ENCODE peak calls at places on chromosome 9, in eight cellular contexts. A is H9, S is OCI-LY7, J is A549, H is neuronal stem cell, I is fibroblast of lung, R is astrocyte, G is GM23338. U is an unnamed sample.

GRCh38 chr9:15834541-15834940 is 281.7 kb downstream of the CCDC171 start:
- DNase-seq in A (no peak), S (peak; percentile 2), J (no peak), H (no peak), I (peak; percentile 42), R (peak; percentile 33), G (no peak), U (peak; percentile 47)

GRCh38 chr9:113492343-113493079 is 29.0 kb downstream of the RGS3 start:
- DNase-seq in A (no peak), S (no peak), J (no peak), H (no peak), I (peak; percentile 72), R (peak; percentile 62), G (no peak), U (peak; percentile 26)

GRCh38 chr9:125409637-125410521 is 148.3 kb downstream of the GAPVD1 start:
- DNase-seq in A (peak; percentile 62), S (peak; percentile 94), J (peak; percentile 81), H (no peak), I (peak; percentile 69), R (peak; percentile 56), G (peak; percentile 74), U (peak; percentile 89)

GRCh38 chr9:115207003-115207837 is 89.3 kb upstream of the TNC start:
- DNase-seq in A (no peak), S (no peak), J (no peak), H (no peak), I (peak; percentile 61), R (peak; percentile 45), G (no peak), U (no peak)

GRCh38 chr9:33320568-33321261 is 30.4 kb downstream of the NFX1 start:
- DNase-seq in A (no peak), S (no peak), J (peak; percentile 59), H (no peak), I (peak; percentile 95), R (peak; percentile 95), G (no peak), U (no peak)

GRCh38 chr9:95098391-95098921 is 219.1 kb downstream of the FANCC start:
- DNase-seq in A (no peak), S (no peak), J (no peak), H (no peak), I (no peak), R (no peak), G (no peak), U (no peak)

GRCh38 chr9:92986175-92987110 is 39.1 kb downstream of the FGD3 start:
- DNase-seq in A (no peak), S (peak; percentile 48), J (no peak), H (no peak), I (no peak), R (no peak), G (peak; percentile 71), U (peak; percentile 85)

GRCh38 chr9:72038408-72038807 is 22.0 kb downstream of the C9orf57 start:
- DNase-seq in A (no peak), S (no peak), J (no peak), H (no peak), I (no peak), R (no peak), G (no peak), U (no peak)

GRCh38 chr9:77807295-77807694 is 159.2 kb upstream of the GNA14 start:
- DNase-seq in A (no peak), S (no peak), J (peak; percentile 17), H (no peak), I (peak; percentile 91), R (peak; percentile 92), G (no peak), U (no peak)

GRCh38 chr9:3858961-3859360 is 333.2 kb upstream of the RFX3 start:
- DNase-seq in A (no peak), S (no peak), J (peak; percentile 21), H (no peak), I (peak; percentile 44), R (peak; percentile 22), G (no peak), U (no peak)

GRCh38 chr9:76562511-76562911 is 103.5 kb downstream of the GCNT1 start:
- DNase-seq in A (no peak), S (no peak), J (no peak), H (no peak), I (peak; percentile 82), R (peak; percentile 78), G (no peak), U (peak; percentile 26)

GRCh38 chr9:119086590-119086989 is 282.6 kb downstream of the BRINP1 start:
- DNase-seq in A (peak; percentile 39), S (no peak), J (no peak), H (no peak), I (no peak), R (no peak), G (peak; percentile 75), U (no peak)

GRCh38 chr9:78904686-78905085 is 607.8 kb downstream of the PSAT1 start:
- DNase-seq in A (no peak), S (no peak), J (no peak), H (no peak), I (no peak), R (no peak), G (no peak), U (no peak)

GRCh38 chr9:123044556-123044955 is 11.1 kb downstream of the GPR21 start:
- DNase-seq in A (no peak), S (no peak), J (no peak), H (no peak), I (peak; percentile 81), R (peak; percentile 76), G (no peak), U (no peak)

GRCh38 chr9:16708638-16709435 is 161.6 kb downstream of the BNC2 start:
- DNase-seq in A (peak; percentile 75), S (no peak), J (no peak), H (no peak), I (peak; percentile 97), R (peak; percentile 97), G (peak; percentile 88), U (no peak)

GRCh38 chr9:107249131-107249533 is 33.9 kb upstream of the RAD23B start:
- DNase-seq in A (peak; percentile 62), S (no peak), J (peak; percentile 27), H (no peak), I (peak; percentile 31), R (peak; percentile 12), G (peak; percentile 61), U (no peak)

GRCh38 chr9:121556580-121556979 is 56.9 kb upstream of the GGTA1 start:
- DNase-seq in A (no peak), S (no peak), J (no peak), H (no peak), I (peak; percentile 99), R (peak; percentile 99), G (no peak), U (no peak)
- H3K4me2 ChIP-seq in A (no peak overlapping the region), S (no peak overlapping the region), J (peak overlapping the region; percentile 4), H (no peak overlapping the region), I (no peak overlapping the region), R (no peak overlapping the region), G (no peak overlapping the region), U (no peak overlapping the region)

GRCh38 chr9:35942286-35942685 is 15.7 kb downstream of the OR2S2 start:
- DNase-seq in A (no peak), S (no peak), J (no peak), H (no peak), I (no peak), R (no peak), G (no peak), U (no peak)

GRCh38 chr9:35948901-35949318 is 9.0 kb downstream of the OR2S2 start:
- DNase-seq in A (peak; percentile 47), S (no peak), J (no peak), H (no peak), I (no peak), R (no peak), G (peak; percentile 56), U (peak; percentile 22)

GRCh38 chr9:35948451-35948850 is 9.5 kb downstream of the OR2S2 start:
- DNase-seq in A (no peak), S (no peak), J (no peak), H (no peak), I (no peak), R (no peak), G (no peak), U (no peak)

GRCh38 chr9:35944173-35944572 is 13.8 kb downstream of the OR2S2 start:
- DNase-seq in A (no peak), S (no peak), J (no peak), H (no peak), I (no peak), R (no peak), G (no peak), U (no peak)

GRCh38 chr9:35945341-35946018 is 12.5 kb downstream of the OR2S2 start:
- DNase-seq in A (peak; percentile 82), S (peak; percentile 63), J (peak; percentile 94), H (peak; percentile 57), I (peak; percentile 78), R (peak; percentile 58), G (peak; percentile 94), U (peak; percentile 82)
- H3K4me2 ChIP-seq in A (peak overlapping the region; percentile 49), S (no peak overlapping the region), J (peak overlapping the region; percentile 61), H (no peak overlapping the region), I (peak overlapping the region; percentile 18), R (peak overlapping the region; percentile 53), G (no peak overlapping the region), U (peak overlapping the region; percentile 52)

DNA sequence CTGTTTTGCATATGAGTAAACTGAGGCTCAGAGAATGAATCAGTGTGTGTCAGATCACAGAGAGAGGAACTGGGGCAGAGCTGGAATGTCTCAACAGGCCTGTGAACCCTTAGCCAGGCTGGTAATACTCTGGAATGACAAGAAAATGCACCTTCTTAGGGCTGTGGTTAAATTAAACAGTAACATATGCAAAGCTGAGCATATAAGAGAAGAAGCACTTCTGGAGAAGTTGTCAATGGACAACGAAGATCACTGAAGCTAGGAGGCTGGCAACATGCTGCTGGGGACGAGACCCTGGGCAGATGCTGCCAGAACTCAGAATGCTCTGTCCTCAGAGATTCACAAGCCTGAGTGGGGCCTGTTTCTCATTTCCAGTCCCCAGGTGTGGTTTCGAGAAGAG is 64.6 kb upstream of the EPB41L4B start:
- DNase-seq in A (no peak), S (no peak), J (no peak), H (no peak), I (no peak), R (no peak), G (no peak), U (no peak)
- H3K4me2 ChIP-seq in A (no peak overlapping the region), S (no peak overlapping the region), J (no peak overlapping the region), H (no peak overlapping the region), I (no peak overlapping the region), R (no peak overlapping the region), G (no peak overlapping the region), U (no peak overlapping the region)

DNA sequence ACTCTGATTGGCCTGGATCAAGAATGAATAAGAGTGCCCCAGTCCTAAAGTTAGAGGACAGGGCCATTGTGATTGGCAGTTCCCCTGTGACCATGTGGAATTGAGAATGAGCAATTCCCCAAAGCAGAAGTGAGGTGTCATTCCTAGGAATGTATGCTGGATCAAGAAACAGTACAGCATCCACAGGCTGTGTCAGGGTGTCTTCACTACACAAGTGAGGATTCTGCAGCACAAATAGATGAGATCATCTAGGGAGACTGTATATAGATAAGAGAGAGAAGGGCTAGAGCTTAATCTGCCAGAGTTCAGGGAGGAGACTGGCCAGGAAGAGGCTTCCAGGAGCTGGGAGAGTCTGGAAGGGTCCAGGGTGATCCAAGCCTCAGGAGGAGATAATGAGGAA is 73.2 kb upstream of the SHB start:
- DNase-seq in A (no peak), S (no peak), J (no peak), H (no peak), I (peak; percentile 85), R (peak; percentile 78), G (no peak), U (no peak)
- H3K4me2 ChIP-seq in A (no peak overlapping the region), S (no peak overlapping the region), J (peak overlapping the region; percentile 55), H (no peak overlapping the region), I (peak overlapping the region; percentile 63), R (peak overlapping the region; percentile 78), G (no peak overlapping the region), U (no peak overlapping the region)

U was measured in Karpas-422.